ENCODE peak calls at places on chromosomes 12 and 14, in ten cellular contexts. X is ovary, V is tibial nerve, M is right lobe of liver, Q is prostate gland, I is NB4, Z is adrenal gland, W is esophagus squamous epithelium, G is erythroblast, L is Peyer's patch. S is an unnamed sample.

GRCh38 chr14:77301103-77301502 is 19.6 kb downstream of the POMT2 start:
- DNase-seq in X (peak; percentile 79), L (peak; percentile 82), V (peak; percentile 66), W (no peak), I (peak; percentile 71), Q (peak; percentile 68), G (peak; percentile 79), M (peak; percentile 78), Z (peak; percentile 92), S (peak; percentile 32)

GRCh38 chr12:5442251-5443006 is 10.5 kb downstream of the NTF3 start:
- DNase-seq in Z (peak; percentile 38), X (no peak), Q (peak; percentile 55), L (no peak), W (no peak), V (no peak), G (peak; percentile 41), M (no peak), I (peak; percentile 48), S (peak; percentile 61)

GRCh38 chr14:105854600-105855245 is 328.3 kb downstream of the TMEM121 start:
- DNase-seq in X (no peak), Q (no peak), W (no peak), L (no peak), G (no peak), M (no peak), I (no peak), V (no peak), Z (peak; percentile 14), S (no peak)

GRCh38 chr12:59744564-59744963 is 148.7 kb downstream of the SLC16A7 start:
- DNase-seq in Z (no peak), W (no peak), X (no peak), M (no peak), L (no peak), V (no peak), Q (no peak), G (no peak), I (no peak), S (no peak)

GRCh38 chr12:108701779-108702435 is 29.4 kb downstream of the CORO1C start:
- DNase-seq in X (no peak), W (no peak), L (no peak), G (peak; percentile 79), V (no peak), M (no peak), Z (no peak), Q (no peak), I (no peak), S (no peak)

GRCh38 chr14:69317780-69318179 is 57.8 kb downstream of the GALNT16 start:
- DNase-seq in V (no peak), Z (peak; percentile 23), L (no peak), M (no peak), G (no peak), I (no peak), W (no peak), X (no peak), Q (no peak), S (no peak)

GRCh38 chr12:122722347-122722746 is 5.7 kb upstream of the HCAR3 start:
- DNase-seq in V (no peak), L (no peak), G (no peak), M (no peak), X (no peak), I (peak; percentile 25), W (no peak), Z (no peak), Q (no peak), S (no peak)

GRCh38 chr12:104508752-104509446 is 52.2 kb downstream of the CHST11 start:
- DNase-seq in I (no peak), Z (no peak), V (no peak), Q (no peak), W (no peak), M (no peak), X (no peak), L (no peak), G (no peak), S (no peak)

GRCh38 chr12:31970199-31970598 is 11.0 kb downstream of the RESF1 start:
- DNase-seq in I (no peak), X (no peak), L (no peak), Q (no peak), V (no peak), M (no peak), Z (no peak), G (no peak), W (no peak), S (no peak)

GRCh38 chr14:24377126-24377525 is 9.1 kb downstream of the NFATC4 start:
- DNase-seq in L (no peak), G (no peak), W (no peak), Q (no peak), V (no peak), X (no peak), Z (no peak), I (peak; percentile 76), M (no peak), S (no peak)

GRCh38 chr14:90060312-90060964 is 1.4 kb upstream of the KCNK13 start:
- DNase-seq in X (no peak), Q (peak; percentile 10), L (peak; percentile 63), Z (peak; percentile 32), W (no peak), M (peak; percentile 64), I (peak; percentile 39), V (no peak), G (peak; percentile 66), S (no peak)

GRCh38 chr14:59439256-59440015 is 25.7 kb downstream of the GPR135 start:
- DNase-seq in G (no peak), Q (no peak), X (no peak), M (no peak), W (no peak), V (no peak), Z (no peak), L (no peak), I (no peak), S (no peak)

GRCh38 chr12:12744556-12745305 is 27.6 kb downstream of the CDKN1B start:
- DNase-seq in X (no peak), I (no peak), W (no peak), L (no peak), V (no peak), Z (no peak), M (no peak), Q (peak; percentile 59), G (no peak), S (no peak)

GRCh38 chr12:7716391-7716790 is 5.2 kb downstream of the DPPA3 start:
- DNase-seq in W (no peak), V (no peak), L (no peak), G (peak; percentile 43), X (no peak), Q (no peak), M (no peak), I (peak; percentile 47), Z (no peak), S (no peak)

GRCh38 chr12:110252716-110253115 is 28.3 kb upstream of the ATP2A2 start:
- DNase-seq in V (no peak), Z (no peak), W (no peak), I (no peak), M (peak; percentile 26), L (no peak), Q (no peak), X (no peak), G (no peak), S (no peak)

GRCh38 chr12:104219908-104220404 is 4.4 kb downstream of the TXNRD1 start:
- DNase-seq in Z (peak; percentile 75), Q (peak; percentile 12), I (peak; percentile 92), V (no peak), M (no peak), G (peak; percentile 55), W (no peak), L (no peak), X (no peak), S (peak; percentile 54)

GRCh38 chr12:98814254-98814653 is 169.2 kb downstream of the APAF1 start:
- DNase-seq in L (no peak), V (no peak), Z (no peak), Q (no peak), M (no peak), X (no peak), W (no peak), G (no peak), I (no peak), S (no peak)

GRCh38 chr12:46357438-46358324 is 14.9 kb downstream of the SLC38A2 start:
- DNase-seq in G (no peak), Q (no peak), M (no peak), L (no peak), X (no peak), W (no peak), I (peak; percentile 55), Z (no peak), V (no peak), S (no peak)
- TF ChIP-seq POLR2A in G (peak; percentile 63), Q (no peak), M (peak; percentile 77), L (no peak), X (no peak), W (no peak), I (peak; percentile 44), Z (peak; percentile 14), V (no peak), S (no peak)

GRCh38 chr12:120116443-120116791 is at the start of gene RAB35:
- DNase-seq in I (no peak), L (no peak), G (no peak), Q (no peak), W (no peak), X (no peak), M (no peak), V (no peak), Z (no peak), S (no peak)

GRCh38 chr12:120118710-120119097 is 2.2 kb upstream of the RAB35 start:
- DNase-seq in Z (no peak), L (no peak), Q (no peak), M (no peak), V (no peak), G (no peak), I (no peak), X (no peak), W (no peak), S (no peak)

GRCh38 chr12:120117961-120118709 is 1.6 kb upstream of the RAB35 start:
- DNase-seq in V (no peak), Z (no peak), W (no peak), I (no peak), Q (no peak), M (no peak), X (no peak), G (no peak), L (no peak), S (no peak)

GRCh38 chr12:120115692-120116442 is 686 bp downstream of the RAB35 start:
- DNase-seq in V (no peak), I (peak; percentile 74), W (no peak), Q (no peak), X (no peak), M (no peak), G (peak; percentile 78), L (no peak), Z (peak; percentile 67), S (peak; percentile 59)

GRCh38 chr12:120116792-120117651 is 469 bp upstream of the RAB35 start:
- DNase-seq in G (peak; percentile 94), X (peak; percentile 96), L (peak; percentile 98), M (peak; percentile 97), Z (peak; percentile 96), Q (peak; percentile 93), W (peak; percentile 73), V (peak; percentile 86), I (peak; percentile 97), S (peak; percentile 96)
- TF ChIP-seq POLR2A in G (peak; percentile 81), X (peak; percentile 84), L (peak; percentile 82), M (peak; percentile 82), Z (peak; percentile 88), Q (peak; percentile 87), W (peak; percentile 95), V (peak; percentile 70), I (peak; percentile 95), S (peak; percentile 92)

GRCh38 chr12:93591137-93591868 is 18.8 kb downstream of the SOCS2 start:
- DNase-seq in I (peak; percentile 87), Q (peak; percentile 60), W (peak; percentile 17), L (peak; percentile 66), V (peak; percentile 49), X (peak; percentile 59), Z (peak; percentile 92), G (peak; percentile 71), M (peak; percentile 74), S (peak; percentile 41)
- TF ChIP-seq POLR2A in I (no peak), Q (peak; percentile 32), W (peak; percentile 54), L (no peak), V (no peak), X (no peak), Z (peak; percentile 97), G (peak; percentile 69), M (peak; percentile 47), S (peak; percentile 68)

GRCh38 chr14:26021759-26022158 is 576.1 kb downstream of the NOVA1 start:
- DNase-seq in I (no peak), Z (no peak), V (no peak), W (no peak), X (no peak), L (no peak), Q (no peak), M (no peak), G (no peak), S (no peak)
- TF ChIP-seq POLR2A in I (no peak), Z (no peak), V (no peak), W (no peak), X (no peak), L (no peak), Q (no peak), M (no peak), G (no peak), S (no peak)

S was measured in H54.